ENCODE peak calls at places on chromosomes 4 and X, in nine cellular contexts. One of them, this sample, is unnamed.

GRCh38 chr4:140186651-140187315 is 32.8 kb upstream of the MAML3 start:
- DNase-seq in pancreas: no peak
- DNase-seq in A549: peak
- DNase-seq in heart right ventricle: no peak
- DNase-seq in WERI-Rb-1: no peak
- DNase-seq in OCI-LY7: no peak
- DNase-seq in body of pancreas: peak
- DNase-seq in ovary: peak
- DNase-seq in Panc1: peak
- DNase-seq in this sample: no peak

GRCh38 chr4:89173336-89174090 is 62.2 kb downstream of the TIGD2 start:
- DNase-seq in Panc1: no peak
- DNase-seq in heart right ventricle: no peak
- DNase-seq in WERI-Rb-1: peak
- DNase-seq in ovary: no peak
- DNase-seq in body of pancreas: no peak
- DNase-seq in A549: no peak
- DNase-seq in pancreas: no peak
- DNase-seq in OCI-LY7: no peak
- DNase-seq in this sample: no peak

GRCh38 chr4:1693131-1693896 is 9.2 kb upstream of the FAM53A start:
- DNase-seq in pancreas: peak
- DNase-seq in A549: peak
- DNase-seq in ovary: peak
- DNase-seq in heart right ventricle: peak
- DNase-seq in body of pancreas: peak
- DNase-seq in OCI-LY7: peak
- DNase-seq in WERI-Rb-1: peak
- DNase-seq in Panc1: peak
- DNase-seq in this sample: peak

GRCh38 chrX:14508025-14508690 is 21.2 kb upstream of the GLRA2 start:
- DNase-seq in ovary: no peak
- DNase-seq in A549: no peak
- DNase-seq in heart right ventricle: no peak
- DNase-seq in OCI-LY7: no peak
- DNase-seq in WERI-Rb-1: no peak
- DNase-seq in body of pancreas: no peak
- DNase-seq in pancreas: no peak
- DNase-seq in Panc1: no peak
- DNase-seq in this sample: no peak

GRCh38 chr4:128590034-128590740 is 219.3 kb upstream of the JADE1 start:
- DNase-seq in A549: no peak
- DNase-seq in WERI-Rb-1: peak
- DNase-seq in OCI-LY7: no peak
- DNase-seq in ovary: no peak
- DNase-seq in pancreas: no peak
- DNase-seq in body of pancreas: peak
- DNase-seq in Panc1: no peak
- DNase-seq in heart right ventricle: no peak
- DNase-seq in this sample: no peak

GRCh38 chr4:73311428-73311827 is 52.8 kb upstream of the ANKRD17 start:
- DNase-seq in pancreas: no peak
- DNase-seq in WERI-Rb-1: no peak
- DNase-seq in A549: no peak
- DNase-seq in OCI-LY7: peak
- DNase-seq in body of pancreas: no peak
- DNase-seq in ovary: no peak
- DNase-seq in Panc1: no peak
- DNase-seq in heart right ventricle: no peak
- DNase-seq in this sample: no peak

GRCh38 chrX:45760187-45760742 is 559.6 kb upstream of the DIPK2B start:
- DNase-seq in body of pancreas: no peak
- DNase-seq in OCI-LY7: no peak
- DNase-seq in ovary: no peak
- DNase-seq in heart right ventricle: no peak
- DNase-seq in Panc1: no peak
- DNase-seq in WERI-Rb-1: no peak
- DNase-seq in A549: no peak
- DNase-seq in pancreas: no peak
- DNase-seq in this sample: no peak

GRCh38 chrX:15507005-15507404 is 6.4 kb downstream of the BMX start:
- DNase-seq in A549: no peak
- DNase-seq in pancreas: no peak
- DNase-seq in Panc1: no peak
- DNase-seq in ovary: no peak
- DNase-seq in heart right ventricle: no peak
- DNase-seq in OCI-LY7: no peak
- DNase-seq in WERI-Rb-1: no peak
- DNase-seq in body of pancreas: no peak
- DNase-seq in this sample: no peak

GRCh38 chrX:106932492-106932923 is 12.3 kb downstream of the CLDN2 start:
- DNase-seq in ovary: no peak
- DNase-seq in Panc1: no peak
- DNase-seq in pancreas: no peak
- DNase-seq in body of pancreas: no peak
- DNase-seq in heart right ventricle: no peak
- DNase-seq in A549: peak
- DNase-seq in OCI-LY7: no peak
- DNase-seq in WERI-Rb-1: no peak
- DNase-seq in this sample: no peak

GRCh38 chrX:154484255-154485149 is 1.9 kb downstream of the UBL4A start:
- DNase-seq in ovary: no peak
- DNase-seq in Panc1: no peak
- DNase-seq in heart right ventricle: no peak
- DNase-seq in pancreas: peak
- DNase-seq in WERI-Rb-1: no peak
- DNase-seq in A549: no peak
- DNase-seq in body of pancreas: no peak
- DNase-seq in OCI-LY7: no peak
- DNase-seq in this sample: no peak

GRCh38 chrX:44903107-44903506 is 30.1 kb downstream of the KDM6A start:
- DNase-seq in WERI-Rb-1: no peak
- DNase-seq in body of pancreas: no peak
- DNase-seq in OCI-LY7: no peak
- DNase-seq in A549: peak
- DNase-seq in Panc1: peak
- DNase-seq in ovary: no peak
- DNase-seq in heart right ventricle: no peak
- DNase-seq in pancreas: no peak
- DNase-seq in this sample: no peak

GRCh38 chrX:132022115-132022862 is 813 bp upstream of the STK26 start:
- DNase-seq in WERI-Rb-1: no peak
- DNase-seq in heart right ventricle: no peak
- DNase-seq in body of pancreas: peak
- DNase-seq in OCI-LY7: peak
- DNase-seq in ovary: no peak
- DNase-seq in pancreas: no peak
- DNase-seq in Panc1: no peak
- DNase-seq in A549: peak
- DNase-seq in this sample: peak

GRCh38 chrX:39677987-39678840 is 419.5 kb downstream of the BCOR start:
- DNase-seq in heart right ventricle: no peak
- DNase-seq in OCI-LY7: no peak
- DNase-seq in ovary: no peak
- DNase-seq in A549: no peak
- DNase-seq in pancreas: no peak
- DNase-seq in WERI-Rb-1: no peak
- DNase-seq in Panc1: no peak
- DNase-seq in body of pancreas: no peak
- DNase-seq in this sample: no peak

GRCh38 chrX:39674771-39675553 is 422.8 kb downstream of the BCOR start:
- DNase-seq in ovary: no peak
- DNase-seq in OCI-LY7: no peak
- DNase-seq in WERI-Rb-1: no peak
- DNase-seq in body of pancreas: no peak
- DNase-seq in heart right ventricle: no peak
- DNase-seq in Panc1: no peak
- DNase-seq in pancreas: no peak
- DNase-seq in A549: no peak
- DNase-seq in this sample: no peak

GRCh38 chrX:39677585-39677984 is 420.2 kb downstream of the BCOR start:
- DNase-seq in Panc1: no peak
- DNase-seq in OCI-LY7: no peak
- DNase-seq in body of pancreas: no peak
- DNase-seq in pancreas: no peak
- DNase-seq in ovary: no peak
- DNase-seq in A549: no peak
- DNase-seq in heart right ventricle: no peak
- DNase-seq in WERI-Rb-1: no peak
- DNase-seq in this sample: no peak

GRCh38 chrX:39675619-39676018 is 422.1 kb downstream of the BCOR start:
- DNase-seq in Panc1: no peak
- DNase-seq in body of pancreas: peak
- DNase-seq in WERI-Rb-1: no peak
- DNase-seq in OCI-LY7: no peak
- DNase-seq in A549: no peak
- DNase-seq in heart right ventricle: peak
- DNase-seq in pancreas: no peak
- DNase-seq in ovary: no peak
- DNase-seq in this sample: no peak

DNA sequence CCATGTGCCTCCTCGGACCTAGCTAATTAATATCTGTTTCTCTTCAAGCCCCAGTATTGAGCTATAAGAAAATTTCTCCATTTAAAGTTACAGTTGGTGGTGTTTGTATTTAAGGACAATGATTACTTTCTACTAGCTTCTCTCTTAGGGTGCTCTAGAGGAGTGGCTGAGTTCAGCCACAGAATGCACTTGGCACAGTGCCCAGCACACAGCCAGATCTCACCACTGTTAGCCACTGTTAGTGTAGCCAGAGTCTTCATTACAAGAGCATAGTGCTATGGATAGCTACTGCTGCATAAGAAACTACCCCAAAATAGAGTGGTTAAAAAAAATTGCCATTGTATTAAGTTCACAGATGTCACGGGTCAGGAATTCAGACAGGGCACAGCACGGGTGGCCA is 421.3 kb downstream of the BCOR start:
- DNase-seq in ovary: no peak
- DNase-seq in Panc1: no peak
- DNase-seq in body of pancreas: no peak
- DNase-seq in heart right ventricle: no peak
- DNase-seq in pancreas: no peak
- DNase-seq in A549: no peak
- DNase-seq in OCI-LY7: no peak
- DNase-seq in WERI-Rb-1: no peak
- DNase-seq in this sample: no peak
- H3K27ac ChIP-seq in ovary: no peak
- H3K27ac ChIP-seq in Panc1: no peak
- H3K27ac ChIP-seq in body of pancreas: no peak
- H3K27ac ChIP-seq in heart right ventricle: no peak
- H3K27ac ChIP-seq in pancreas: no peak
- H3K27ac ChIP-seq in A549: no peak
- H3K27ac ChIP-seq in OCI-LY7: no peak
- H3K27ac ChIP-seq in WERI-Rb-1: no peak
- H3K27ac ChIP-seq in this sample: no peak

GRCh38 chr4:100879471-100879870 is 361.6 kb upstream of the EMCN start:
- DNase-seq in OCI-LY7: no peak
- DNase-seq in A549: no peak
- DNase-seq in pancreas: no peak
- DNase-seq in heart right ventricle: no peak
- DNase-seq in WERI-Rb-1: no peak
- DNase-seq in body of pancreas: no peak
- DNase-seq in ovary: no peak
- DNase-seq in Panc1: no peak
- DNase-seq in this sample: no peak

GRCh38 chr4:100881283-100881682 is 363.5 kb upstream of the EMCN start:
- DNase-seq in body of pancreas: no peak
- DNase-seq in WERI-Rb-1: no peak
- DNase-seq in ovary: no peak
- DNase-seq in OCI-LY7: no peak
- DNase-seq in A549: no peak
- DNase-seq in Panc1: no peak
- DNase-seq in pancreas: no peak
- DNase-seq in heart right ventricle: no peak
- DNase-seq in this sample: no peak

GRCh38 chr4:100880012-100880411 is 362.2 kb upstream of the EMCN start:
- DNase-seq in heart right ventricle: no peak
- DNase-seq in ovary: no peak
- DNase-seq in body of pancreas: no peak
- DNase-seq in WERI-Rb-1: no peak
- DNase-seq in OCI-LY7: no peak
- DNase-seq in A549: no peak
- DNase-seq in pancreas: no peak
- DNase-seq in Panc1: no peak
- DNase-seq in this sample: no peak

GRCh38 chr4:100882661-100883060 is 364.8 kb upstream of the EMCN start:
- DNase-seq in WERI-Rb-1: no peak
- DNase-seq in Panc1: no peak
- DNase-seq in pancreas: no peak
- DNase-seq in A549: no peak
- DNase-seq in OCI-LY7: no peak
- DNase-seq in body of pancreas: no peak
- DNase-seq in ovary: no peak
- DNase-seq in heart right ventricle: no peak
- DNase-seq in this sample: no peak
- H3K27ac ChIP-seq in WERI-Rb-1: no peak
- H3K27ac ChIP-seq in Panc1: no peak
- H3K27ac ChIP-seq in pancreas: no peak
- H3K27ac ChIP-seq in A549: no peak
- H3K27ac ChIP-seq in OCI-LY7: no peak
- H3K27ac ChIP-seq in body of pancreas: no peak
- H3K27ac ChIP-seq in ovary: no peak
- H3K27ac ChIP-seq in heart right ventricle: no peak
- H3K27ac ChIP-seq in this sample: no peak

DNA sequence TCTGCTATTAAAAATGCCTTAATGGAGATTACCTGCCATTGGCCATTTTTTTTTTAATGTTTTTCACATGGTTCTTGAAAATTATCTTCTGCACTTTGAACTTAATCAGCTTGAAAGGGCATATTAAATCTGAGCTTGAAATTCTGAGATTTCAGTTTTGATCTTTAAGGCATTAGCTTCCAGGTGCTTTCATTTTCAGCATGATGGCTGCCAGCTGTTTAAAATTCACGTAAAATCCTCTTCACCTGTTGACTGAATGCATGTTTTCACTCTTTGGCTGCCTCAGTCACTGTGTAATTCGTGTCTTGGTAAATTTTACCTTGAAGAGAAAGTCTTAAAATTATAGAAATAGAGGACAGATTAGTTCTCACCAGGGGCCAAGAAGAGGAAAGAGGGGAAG is 39.6 kb downstream of the SMAD1 start:
- DNase-seq in OCI-LY7: no peak
- DNase-seq in pancreas: no peak
- DNase-seq in A549: no peak
- DNase-seq in heart right ventricle: no peak
- DNase-seq in WERI-Rb-1: no peak
- DNase-seq in ovary: no peak
- DNase-seq in Panc1: no peak
- DNase-seq in body of pancreas: no peak
- DNase-seq in this sample: no peak
- H3K27ac ChIP-seq in OCI-LY7: peak
- H3K27ac ChIP-seq in pancreas: no peak
- H3K27ac ChIP-seq in A549: no peak
- H3K27ac ChIP-seq in heart right ventricle: no peak
- H3K27ac ChIP-seq in WERI-Rb-1: no peak
- H3K27ac ChIP-seq in ovary: no peak
- H3K27ac ChIP-seq in Panc1: no peak
- H3K27ac ChIP-seq in body of pancreas: no peak
- H3K27ac ChIP-seq in this sample: no peak

DNA sequence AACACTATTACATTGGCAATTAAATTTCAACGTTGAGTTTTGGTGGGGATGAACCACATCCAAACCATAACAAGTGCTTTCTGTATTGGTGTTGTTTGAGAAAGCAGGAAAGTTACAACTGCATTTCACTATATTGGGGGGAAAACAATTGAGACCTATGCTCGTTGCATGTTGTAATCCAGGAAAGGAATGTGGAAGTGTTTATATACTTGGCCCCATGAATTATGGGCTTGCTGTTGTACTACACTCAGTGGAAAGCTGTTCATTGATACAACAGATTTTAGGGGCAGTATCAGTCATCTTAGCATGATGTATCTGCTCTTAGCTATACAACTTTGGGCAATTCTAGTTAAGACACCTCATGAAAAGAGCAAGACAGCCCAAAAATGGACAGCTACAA is 52.4 kb downstream of the KLHL5 start:
- DNase-seq in body of pancreas: no peak
- DNase-seq in A549: no peak
- DNase-seq in Panc1: no peak
- DNase-seq in pancreas: no peak
- DNase-seq in WERI-Rb-1: no peak
- DNase-seq in ovary: no peak
- DNase-seq in OCI-LY7: no peak
- DNase-seq in heart right ventricle: no peak
- DNase-seq in this sample: no peak
- H3K27ac ChIP-seq in body of pancreas: no peak
- H3K27ac ChIP-seq in A549: no peak
- H3K27ac ChIP-seq in Panc1: no peak
- H3K27ac ChIP-seq in pancreas: no peak
- H3K27ac ChIP-seq in WERI-Rb-1: no peak
- H3K27ac ChIP-seq in ovary: no peak
- H3K27ac ChIP-seq in OCI-LY7: no peak
- H3K27ac ChIP-seq in heart right ventricle: no peak
- H3K27ac ChIP-seq in this sample: no peak